ENCODE peak calls at places on chromosomes 5 and 9, in five cellular contexts. One of them, this sample, is unnamed.

GRCh38 chr5:143431789-143432188 is 28.3 kb upstream of the NR3C1 start:
- DNase-seq in CD4-positive, alpha-beta T cell: no peak
- DNase-seq in cardiac muscle cell: no peak
- DNase-seq in A549: no peak
- DNase-seq in effector memory CD4-positive, alpha-beta T cell: no peak
- DNase-seq in this sample: no peak

GRCh38 chr5:34717426-34718327 is 61.5 kb downstream of the RAI14 start:
- DNase-seq in cardiac muscle cell: peak; percentile 88
- DNase-seq in A549: peak; percentile 47
- DNase-seq in effector memory CD4-positive, alpha-beta T cell: no peak
- DNase-seq in CD4-positive, alpha-beta T cell: no peak
- DNase-seq in this sample: no peak

GRCh38 chr5:11815481-11815880 is 88.8 kb downstream of the CTNND2 start:
- DNase-seq in CD4-positive, alpha-beta T cell: no peak
- DNase-seq in effector memory CD4-positive, alpha-beta T cell: no peak
- DNase-seq in A549: no peak
- DNase-seq in cardiac muscle cell: no peak
- DNase-seq in this sample: no peak

GRCh38 chr9:101601904-101602765 is 7.4 kb upstream of the PPP3R2 start:
- DNase-seq in A549: peak; percentile 53
- DNase-seq in CD4-positive, alpha-beta T cell: no peak
- DNase-seq in effector memory CD4-positive, alpha-beta T cell: no peak
- DNase-seq in cardiac muscle cell: peak; percentile 56
- DNase-seq in this sample: no peak

GRCh38 chr5:8058626-8059180 is 189.8 kb downstream of the MTRR start:
- DNase-seq in effector memory CD4-positive, alpha-beta T cell: no peak
- DNase-seq in cardiac muscle cell: no peak
- DNase-seq in CD4-positive, alpha-beta T cell: no peak
- DNase-seq in A549: no peak
- DNase-seq in this sample: no peak

GRCh38 chr5:72451771-72452505 is 55.3 kb downstream of the ZNF366 start:
- DNase-seq in effector memory CD4-positive, alpha-beta T cell: no peak
- DNase-seq in cardiac muscle cell: peak; percentile 99
- DNase-seq in A549: peak; percentile 35
- DNase-seq in CD4-positive, alpha-beta T cell: no peak
- DNase-seq in this sample: no peak

GRCh38 chr5:67493676-67494075 is 297.1 kb upstream of the CD180 start:
- DNase-seq in effector memory CD4-positive, alpha-beta T cell: no peak
- DNase-seq in A549: peak; percentile 26
- DNase-seq in CD4-positive, alpha-beta T cell: no peak
- DNase-seq in cardiac muscle cell: peak; percentile 31
- DNase-seq in this sample: no peak

GRCh38 chr9:99870126-99870525 is 36.3 kb upstream of the STX17 start:
- DNase-seq in CD4-positive, alpha-beta T cell: no peak
- DNase-seq in effector memory CD4-positive, alpha-beta T cell: no peak
- DNase-seq in A549: no peak
- DNase-seq in cardiac muscle cell: no peak
- DNase-seq in this sample: no peak

GRCh38 chr5:7467179-7467578 is 71.2 kb downstream of the ADCY2 start:
- DNase-seq in cardiac muscle cell: no peak
- DNase-seq in A549: no peak
- DNase-seq in effector memory CD4-positive, alpha-beta T cell: no peak
- DNase-seq in CD4-positive, alpha-beta T cell: no peak
- DNase-seq in this sample: no peak

GRCh38 chr9:127423591-127423933 is 620 bp upstream of the ZNF79 start:
- DNase-seq in CD4-positive, alpha-beta T cell: no peak
- DNase-seq in cardiac muscle cell: no peak
- DNase-seq in A549: no peak
- DNase-seq in effector memory CD4-positive, alpha-beta T cell: no peak
- DNase-seq in this sample: no peak

GRCh38 chr9:98222885-98223640 is 30.6 kb upstream of the CORO2A start:
- DNase-seq in A549: peak; percentile 79
- DNase-seq in cardiac muscle cell: peak; percentile 98
- DNase-seq in CD4-positive, alpha-beta T cell: no peak
- DNase-seq in effector memory CD4-positive, alpha-beta T cell: no peak
- DNase-seq in this sample: no peak

GRCh38 chr9:15485836-15486678 is 24.7 kb downstream of the PSIP1 start:
- DNase-seq in CD4-positive, alpha-beta T cell: no peak
- DNase-seq in cardiac muscle cell: peak; percentile 36
- DNase-seq in effector memory CD4-positive, alpha-beta T cell: no peak
- DNase-seq in A549: peak; percentile 21
- DNase-seq in this sample: no peak

GRCh38 chr9:86408121-86408520 is 53.9 kb upstream of the TUT7 start:
- DNase-seq in A549: no peak
- DNase-seq in cardiac muscle cell: peak; percentile 14
- DNase-seq in effector memory CD4-positive, alpha-beta T cell: no peak
- DNase-seq in CD4-positive, alpha-beta T cell: no peak
- DNase-seq in this sample: no peak

GRCh38 chr5:96709152-96709821 is 47.1 kb downstream of the CAST start:
- DNase-seq in CD4-positive, alpha-beta T cell: no peak
- DNase-seq in A549: no peak
- DNase-seq in cardiac muscle cell: peak; percentile 70
- DNase-seq in effector memory CD4-positive, alpha-beta T cell: no peak
- DNase-seq in this sample: no peak

GRCh38 chr5:1016036-1016435 is 7.4 kb downstream of the NKD2 start:
- DNase-seq in cardiac muscle cell: no peak
- DNase-seq in CD4-positive, alpha-beta T cell: no peak
- DNase-seq in A549: no peak
- DNase-seq in effector memory CD4-positive, alpha-beta T cell: no peak
- DNase-seq in this sample: no peak

GRCh38 chr5:38807570-38808461 is 38.0 kb upstream of the OSMR start:
- DNase-seq in cardiac muscle cell: peak; percentile 59
- DNase-seq in A549: peak; percentile 38
- DNase-seq in effector memory CD4-positive, alpha-beta T cell: no peak
- DNase-seq in CD4-positive, alpha-beta T cell: no peak
- DNase-seq in this sample: no peak

GRCh38 chr5:7464182-7464581 is 68.2 kb downstream of the ADCY2 start:
- DNase-seq in cardiac muscle cell: no peak
- DNase-seq in effector memory CD4-positive, alpha-beta T cell: no peak
- DNase-seq in CD4-positive, alpha-beta T cell: no peak
- DNase-seq in A549: peak; percentile 18
- DNase-seq in this sample: no peak

GRCh38 chr5:167684251-167684650 is 607.2 kb upstream of the WWC1 start:
- DNase-seq in cardiac muscle cell: peak; percentile 33
- DNase-seq in A549: no peak
- DNase-seq in effector memory CD4-positive, alpha-beta T cell: no peak
- DNase-seq in CD4-positive, alpha-beta T cell: no peak
- DNase-seq in this sample: no peak

GRCh38 chr9:96818535-96818934 is 35.8 kb downstream of the ZNF782 start:
- DNase-seq in effector memory CD4-positive, alpha-beta T cell: no peak
- DNase-seq in A549: peak; percentile 45
- DNase-seq in cardiac muscle cell: no peak
- DNase-seq in CD4-positive, alpha-beta T cell: no peak
- DNase-seq in this sample: no peak
- H3K9me3 ChIP-seq in effector memory CD4-positive, alpha-beta T cell: peaks cover 69% of the 10 kb centered on the region
- H3K9me3 ChIP-seq in A549: peaks cover 96% of the 10 kb centered on the region
- H3K9me3 ChIP-seq in cardiac muscle cell: peaks cover 10% of the 10 kb centered on the region
- H3K9me3 ChIP-seq in CD4-positive, alpha-beta T cell: peaks cover 98% of the 10 kb centered on the region
- H3K9me3 ChIP-seq in this sample: peaks cover 61% of the 10 kb centered on the region

GRCh38 chr5:141409598-141410306 is 1.9 kb downstream of the PCDHGB6 start:
- DNase-seq in effector memory CD4-positive, alpha-beta T cell: no peak
- DNase-seq in A549: no peak
- DNase-seq in cardiac muscle cell: no peak
- DNase-seq in CD4-positive, alpha-beta T cell: no peak
- DNase-seq in this sample: no peak

GRCh38 chr5:141412853-141413539 is at the start of gene PCDHGA10:
- DNase-seq in CD4-positive, alpha-beta T cell: peak; percentile 34
- DNase-seq in cardiac muscle cell: peak; percentile 77
- DNase-seq in A549: no peak
- DNase-seq in effector memory CD4-positive, alpha-beta T cell: peak; percentile 28
- DNase-seq in this sample: no peak

GRCh38 chr5:141419074-141419880 is 1.6 kb upstream of the PCDHGA11 start:
- DNase-seq in effector memory CD4-positive, alpha-beta T cell: no peak
- DNase-seq in A549: no peak
- DNase-seq in CD4-positive, alpha-beta T cell: no peak
- DNase-seq in cardiac muscle cell: no peak
- DNase-seq in this sample: no peak

GRCh38 chr5:141411575-141411974 is 1.2 kb upstream of the PCDHGA10 start:
- DNase-seq in CD4-positive, alpha-beta T cell: no peak
- DNase-seq in cardiac muscle cell: no peak
- DNase-seq in A549: no peak
- DNase-seq in effector memory CD4-positive, alpha-beta T cell: no peak
- DNase-seq in this sample: no peak

GRCh38 chr5:141413540-141414069 is 818 bp downstream of the PCDHGA10 start:
- DNase-seq in CD4-positive, alpha-beta T cell: no peak
- DNase-seq in A549: no peak
- DNase-seq in cardiac muscle cell: no peak
- DNase-seq in effector memory CD4-positive, alpha-beta T cell: no peak
- DNase-seq in this sample: no peak
- H3K9me3 ChIP-seq in CD4-positive, alpha-beta T cell: peaks cover 21% of the 10 kb centered on the region
- H3K9me3 ChIP-seq in A549: peaks cover 33% of the 10 kb centered on the region
- H3K9me3 ChIP-seq in cardiac muscle cell: peaks cover 12% of the 10 kb centered on the region
- H3K9me3 ChIP-seq in effector memory CD4-positive, alpha-beta T cell: peaks cover 7% of the 10 kb centered on the region
- H3K9me3 ChIP-seq in this sample: peaks cover 5% of the 10 kb centered on the region

GRCh38 chr5:13215370-13215769 is 729.1 kb downstream of the DNAH5 start:
- DNase-seq in effector memory CD4-positive, alpha-beta T cell: no peak
- DNase-seq in cardiac muscle cell: no peak
- DNase-seq in A549: no peak
- DNase-seq in CD4-positive, alpha-beta T cell: no peak
- DNase-seq in this sample: no peak
- H3K9me3 ChIP-seq in effector memory CD4-positive, alpha-beta T cell: no peaks in the 10 kb centered on the region
- H3K9me3 ChIP-seq in cardiac muscle cell: no peaks in the 10 kb centered on the region
- H3K9me3 ChIP-seq in A549: no peaks in the 10 kb centered on the region
- H3K9me3 ChIP-seq in CD4-positive, alpha-beta T cell: no peaks in the 10 kb centered on the region
- H3K9me3 ChIP-seq in this sample: peaks cover 4% of the 10 kb centered on the region

GRCh38 chr9:137350696-137351584 is 48.9 kb upstream of the NRARP start:
- DNase-seq in A549: no peak
- DNase-seq in CD4-positive, alpha-beta T cell: no peak
- DNase-seq in cardiac muscle cell: no peak
- DNase-seq in effector memory CD4-positive, alpha-beta T cell: no peak
- DNase-seq in this sample: no peak

GRCh38 chr9:137351781-137352501 is 49.9 kb upstream of the NRARP start:
- DNase-seq in cardiac muscle cell: no peak
- DNase-seq in effector memory CD4-positive, alpha-beta T cell: no peak
- DNase-seq in CD4-positive, alpha-beta T cell: no peak
- DNase-seq in A549: no peak
- DNase-seq in this sample: no peak

GRCh38 chr9:137349471-137350033 is 47.5 kb upstream of the NRARP start:
- DNase-seq in A549: no peak
- DNase-seq in cardiac muscle cell: no peak
- DNase-seq in CD4-positive, alpha-beta T cell: no peak
- DNase-seq in effector memory CD4-positive, alpha-beta T cell: no peak
- DNase-seq in this sample: no peak

GRCh38 chr9:137348781-137349470 is 46.9 kb upstream of the NRARP start:
- DNase-seq in cardiac muscle cell: no peak
- DNase-seq in A549: no peak
- DNase-seq in effector memory CD4-positive, alpha-beta T cell: no peak
- DNase-seq in CD4-positive, alpha-beta T cell: no peak
- DNase-seq in this sample: no peak

GRCh38 chr9:137347928-137348327 is 45.9 kb upstream of the NRARP start:
- DNase-seq in effector memory CD4-positive, alpha-beta T cell: no peak
- DNase-seq in cardiac muscle cell: no peak
- DNase-seq in A549: no peak
- DNase-seq in CD4-positive, alpha-beta T cell: no peak
- DNase-seq in this sample: no peak
- H3K9me3 ChIP-seq in effector memory CD4-positive, alpha-beta T cell: no peaks in the 10 kb centered on the region
- H3K9me3 ChIP-seq in cardiac muscle cell: no peaks in the 10 kb centered on the region
- H3K9me3 ChIP-seq in A549: peaks cover 18% of the 10 kb centered on the region
- H3K9me3 ChIP-seq in CD4-positive, alpha-beta T cell: no peaks in the 10 kb centered on the region
- H3K9me3 ChIP-seq in this sample: no peaks in the 10 kb centered on the region

GRCh38 chr9:107852891-107853290 is 363.3 kb upstream of the KLF4 start:
- DNase-seq in A549: no peak
- DNase-seq in CD4-positive, alpha-beta T cell: no peak
- DNase-seq in effector memory CD4-positive, alpha-beta T cell: no peak
- DNase-seq in cardiac muscle cell: no peak
- DNase-seq in this sample: no peak
- H3K9me3 ChIP-seq in A549: no peaks in the 10 kb centered on the region
- H3K9me3 ChIP-seq in CD4-positive, alpha-beta T cell: peaks cover 10% of the 10 kb centered on the region
- H3K9me3 ChIP-seq in effector memory CD4-positive, alpha-beta T cell: peaks cover 5% of the 10 kb centered on the region
- H3K9me3 ChIP-seq in cardiac muscle cell: no peaks in the 10 kb centered on the region
- H3K9me3 ChIP-seq in this sample: no peaks in the 10 kb centered on the region

GRCh38 chr5:2303391-2304100 is 420.8 kb upstream of the IRX4 start:
- DNase-seq in A549: no peak
- DNase-seq in cardiac muscle cell: no peak
- DNase-seq in effector memory CD4-positive, alpha-beta T cell: no peak
- DNase-seq in CD4-positive, alpha-beta T cell: no peak
- DNase-seq in this sample: no peak
- H3K9me3 ChIP-seq in A549: no peaks in the 10 kb centered on the region
- H3K9me3 ChIP-seq in cardiac muscle cell: no peaks in the 10 kb centered on the region
- H3K9me3 ChIP-seq in effector memory CD4-positive, alpha-beta T cell: no peaks in the 10 kb centered on the region
- H3K9me3 ChIP-seq in CD4-positive, alpha-beta T cell: no peaks in the 10 kb centered on the region
- H3K9me3 ChIP-seq in this sample: no peaks in the 10 kb centered on the region

DNA sequence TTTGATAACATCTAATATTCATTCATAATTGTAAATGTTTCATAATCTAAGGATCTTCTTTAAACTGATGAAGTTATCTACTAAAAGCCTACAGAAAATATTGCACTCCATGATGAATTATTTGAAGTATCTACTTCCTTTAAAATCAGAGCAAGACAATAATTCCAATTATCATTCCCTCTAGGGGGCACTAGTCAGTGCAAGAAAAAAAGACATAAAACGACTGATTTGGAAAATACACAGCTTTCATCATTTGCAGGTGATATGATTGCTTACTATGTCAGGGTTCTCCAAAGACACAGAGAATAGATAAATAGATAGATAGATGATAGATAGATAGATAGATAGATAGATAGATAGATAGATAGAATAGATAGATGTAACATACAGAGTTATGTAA is 13.5 kb upstream of the GRM6 start:
- DNase-seq in cardiac muscle cell: no peak
- DNase-seq in A549: no peak
- DNase-seq in CD4-positive, alpha-beta T cell: no peak
- DNase-seq in effector memory CD4-positive, alpha-beta T cell: no peak
- DNase-seq in this sample: no peak
- H3K9me3 ChIP-seq in cardiac muscle cell: no peaks in the 10 kb centered on the region
- H3K9me3 ChIP-seq in A549: peaks cover 12% of the 10 kb centered on the region
- H3K9me3 ChIP-seq in CD4-positive, alpha-beta T cell: peaks cover 14% of the 10 kb centered on the region
- H3K9me3 ChIP-seq in effector memory CD4-positive, alpha-beta T cell: no peaks in the 10 kb centered on the region
- H3K9me3 ChIP-seq in this sample: no peaks in the 10 kb centered on the region

GRCh38 chr5:124301850-124302249 is 444.6 kb downstream of the ZNF608 start:
- DNase-seq in A549: no peak
- DNase-seq in CD4-positive, alpha-beta T cell: no peak
- DNase-seq in cardiac muscle cell: peak; percentile 53
- DNase-seq in effector memory CD4-positive, alpha-beta T cell: no peak
- DNase-seq in this sample: no peak
- H3K9me3 ChIP-seq in A549: no peaks in the 10 kb centered on the region
- H3K9me3 ChIP-seq in CD4-positive, alpha-beta T cell: no peaks in the 10 kb centered on the region
- H3K9me3 ChIP-seq in cardiac muscle cell: no peaks in the 10 kb centered on the region
- H3K9me3 ChIP-seq in effector memory CD4-positive, alpha-beta T cell: no peaks in the 10 kb centered on the region
- H3K9me3 ChIP-seq in this sample: no peaks in the 10 kb centered on the region